ENCODE peak calls at places on chromosomes 5 and 9, in six cellular contexts. X, P, T, S, F and N are unnamed samples.

GRCh38 chr9:97983524-97984187 is 515 bp downstream of the ANP32B start:
- DNase-seq in S (peak), T (no peak), X (peak), P (peak), F (no peak), N (peak)

GRCh38 chr5:138954257-138955012 is 79.3 kb upstream of the LRRTM2 start:
- DNase-seq in F (no peak), P (no peak), T (no peak), S (no peak), X (peak), N (no peak)

GRCh38 chr9:127185931-127186781 is 63.7 kb upstream of the ANGPTL2 start:
- DNase-seq in S (peak), X (no peak), T (no peak), F (no peak), P (peak), N (no peak)

GRCh38 chr5:78930742-78931141 is 54.4 kb downstream of the ARSB start:
- DNase-seq in S (no peak), P (peak), X (peak), F (no peak), T (no peak), N (no peak)

GRCh38 chr5:150485770-150486401 is 22.0 kb upstream of the NDST1 start:
- DNase-seq in F (no peak), S (peak), P (peak), T (peak), X (peak), N (peak)

GRCh38 chr5:142095651-142096330 is 12.8 kb upstream of the NDFIP1 start:
- DNase-seq in X (no peak), T (no peak), S (no peak), P (no peak), F (no peak), N (no peak)

GRCh38 chr5:112338681-112339337 is 80.3 kb downstream of the EPB41L4A start:
- DNase-seq in F (no peak), X (peak), P (no peak), T (no peak), S (peak), N (no peak)

GRCh38 chr5:179241175-179241574 is 104.1 kb downstream of the ADAMTS2 start:
- DNase-seq in X (no peak), F (no peak), T (no peak), P (no peak), S (no peak), N (peak)

GRCh38 chr5:180130876-180131740 is 59.5 kb upstream of the RNF130 start:
- DNase-seq in F (no peak), S (no peak), X (no peak), P (no peak), T (no peak), N (no peak)

GRCh38 chr5:52043137-52043536 is 659.9 kb downstream of the ISL1 start:
- DNase-seq in S (no peak), X (no peak), T (no peak), P (no peak), F (no peak), N (no peak)
- H3K4ac ChIP-seq in S (no peak), X (no peak), T (no peak), P (no peak), F (no peak), N (no peak)

GRCh38 chr9:99905833-99906402 is 536 bp upstream of the STX17 start:
- DNase-seq in F (no peak), X (no peak), S (peak), T (no peak), P (peak), N (no peak)

GRCh38 chr9:99911600-99911999 is 5.1 kb downstream of the STX17 start:
- DNase-seq in P (no peak), S (no peak), F (no peak), X (no peak), T (no peak), N (no peak)

GRCh38 chr9:99903393-99903792 is 3.1 kb upstream of the STX17 start:
- DNase-seq in X (no peak), P (no peak), F (no peak), S (no peak), T (no peak), N (no peak)

GRCh38 chr9:99907208-99907532 is 716 bp downstream of the STX17 start:
- DNase-seq in X (no peak), P (no peak), S (no peak), F (no peak), T (no peak), N (no peak)

GRCh38 chr9:99906403-99907207 is at the start of gene STX17:
- DNase-seq in S (peak), X (peak), T (peak), F (peak), P (peak), N (peak)
- H3K18ac ChIP-seq in S (peak), X (peak), T (peak), F (peak), P (peak), N (peak)

DNA sequence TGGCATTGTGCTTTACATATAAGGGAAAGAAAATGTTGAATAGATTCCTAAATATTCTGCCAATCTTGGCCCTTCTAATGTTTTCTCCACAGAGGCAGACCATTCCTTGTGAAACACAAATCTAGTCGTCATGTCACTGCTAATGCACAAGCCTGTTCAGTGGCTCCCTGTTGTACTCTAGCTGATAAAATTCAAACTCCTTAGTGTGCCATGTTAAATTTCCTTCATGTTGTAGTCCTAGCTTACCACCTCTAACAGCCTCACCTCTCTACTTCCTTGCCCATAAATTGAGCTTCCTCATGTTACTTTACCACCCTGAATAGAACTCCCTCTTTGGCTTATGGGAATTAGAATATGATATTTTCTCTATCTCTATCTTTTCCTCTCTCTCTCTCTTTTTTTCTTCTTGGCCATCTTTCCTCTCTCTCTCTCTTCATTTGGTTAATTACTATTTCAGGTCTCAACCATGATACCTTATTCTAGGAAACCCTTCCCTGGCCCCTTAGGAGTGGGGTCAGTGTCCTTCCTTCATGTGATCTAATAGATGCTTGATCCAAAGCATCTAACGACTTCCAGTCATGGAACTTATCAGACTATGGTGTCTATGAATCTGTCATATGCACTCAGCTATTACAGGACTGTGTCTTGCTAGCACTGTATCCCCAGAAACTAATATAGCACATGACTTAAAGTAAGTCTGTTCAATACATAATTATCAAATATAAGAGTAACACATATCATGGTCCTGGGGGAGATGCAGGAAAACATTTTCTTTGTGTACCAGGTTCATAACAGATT is 31.5 kb upstream of the ALDH1A1 start:
- DNase-seq in S (no peak), T (no peak), F (no peak), P (no peak), X (no peak), N (no peak)
- H2BK15ac ChIP-seq in S (no peak), T (no peak), F (no peak), P (no peak), X (no peak), N (no peak)

DNA sequence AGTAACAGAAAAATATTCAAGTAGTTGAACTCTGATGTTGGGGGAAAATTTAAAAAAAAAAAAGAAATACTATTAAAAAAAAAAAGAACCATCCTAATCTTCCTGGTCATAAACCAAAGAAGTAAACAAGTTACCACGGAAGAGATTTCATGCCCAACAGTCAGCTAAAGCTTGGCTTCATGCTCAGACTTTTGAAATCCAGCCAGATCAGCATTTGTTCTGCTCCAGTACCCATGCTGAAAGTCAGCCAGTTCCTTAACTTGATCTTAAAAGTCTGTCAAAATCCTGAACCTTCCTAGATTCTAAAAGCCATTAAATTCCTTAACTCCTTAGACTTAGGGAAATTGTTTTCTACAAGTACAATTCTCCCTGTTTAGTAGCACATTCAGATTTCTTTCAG is 908.7 kb upstream of the CDH9 start:
- DNase-seq in T (peak), F (no peak), S (no peak), X (no peak), P (no peak), N (no peak)
- H3K4ac ChIP-seq in T (no peak), F (no peak), S (no peak), X (no peak), P (no peak), N (no peak)

DNA sequence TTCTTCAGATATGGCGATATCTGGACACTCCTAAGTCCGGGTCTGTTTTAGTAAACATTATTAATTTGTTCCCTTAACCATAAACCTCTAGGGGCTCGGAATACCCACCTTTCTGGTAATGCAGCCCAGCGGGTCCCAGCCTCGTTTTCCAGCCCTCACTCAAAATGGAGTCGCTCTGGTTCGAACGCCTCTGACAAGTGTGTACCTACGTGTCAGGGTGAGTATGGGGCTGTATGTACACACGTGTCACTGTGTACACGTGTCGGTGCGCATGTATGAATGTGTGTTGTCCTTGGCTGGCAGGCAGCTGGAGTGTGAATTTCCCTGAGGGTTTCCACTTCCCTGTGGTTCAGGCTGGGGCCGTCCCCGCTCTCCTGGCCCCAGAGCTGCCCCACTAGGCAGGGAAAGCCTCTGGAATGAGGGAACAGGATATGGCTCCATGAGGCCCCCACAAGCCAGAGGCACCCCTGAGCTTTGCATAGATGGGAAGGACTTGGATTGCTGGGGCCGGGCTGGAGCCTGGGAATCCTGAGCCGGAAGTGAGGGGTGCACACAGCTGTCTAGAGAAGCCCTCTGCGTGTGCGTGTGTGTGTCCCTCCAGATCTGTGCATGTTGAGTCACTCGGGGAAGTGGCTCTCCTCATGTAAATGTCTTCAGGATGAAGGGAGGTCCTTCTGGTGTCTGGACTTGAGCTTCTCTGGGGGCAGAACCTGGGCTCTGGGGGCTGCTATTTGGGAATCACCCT is 160.8 kb upstream of the IER5L start:
- DNase-seq in P (peak), X (no peak), T (no peak), S (peak), F (no peak), N (no peak)
- H3K18ac ChIP-seq in P (peak), X (peak), T (peak), S (peak), F (peak), N (no peak)

GRCh38 chr5:114153833-114154232 is 208.0 kb upstream of the KCNN2 start:
- DNase-seq in T (no peak), X (no peak), F (no peak), P (no peak), S (no peak), N (no peak)
- H2BK15ac ChIP-seq in T (no peak), X (no peak), F (no peak), P (no peak), S (no peak), N (no peak)

GRCh38 chr9:130846487-130847305 is 11.6 kb downstream of the ABL1 start:
- DNase-seq in T (no peak), F (no peak), X (no peak), P (peak), S (peak), N (no peak)
- H3K4ac ChIP-seq in T (no peak), F (no peak), X (no peak), P (peak), S (peak), N (no peak)

GRCh38 chr9:99167120-99167519 is 54.6 kb downstream of the ALG2 start:
- DNase-seq in F (no peak), P (no peak), X (no peak), T (no peak), S (no peak), N (no peak)

GRCh38 chr9:99167694-99168093 is 54.0 kb downstream of the ALG2 start:
- DNase-seq in P (no peak), X (no peak), F (no peak), S (no peak), T (no peak), N (no peak)

GRCh38 chr9:99162759-99163364 is 57.9 kb downstream of the TGFBR1 start:
- DNase-seq in X (peak), T (no peak), S (peak), F (no peak), P (peak), N (no peak)

GRCh38 chr9:99169086-99169485 is 52.7 kb downstream of the ALG2 start:
- DNase-seq in T (no peak), X (no peak), S (no peak), F (no peak), P (no peak), N (no peak)

DNA sequence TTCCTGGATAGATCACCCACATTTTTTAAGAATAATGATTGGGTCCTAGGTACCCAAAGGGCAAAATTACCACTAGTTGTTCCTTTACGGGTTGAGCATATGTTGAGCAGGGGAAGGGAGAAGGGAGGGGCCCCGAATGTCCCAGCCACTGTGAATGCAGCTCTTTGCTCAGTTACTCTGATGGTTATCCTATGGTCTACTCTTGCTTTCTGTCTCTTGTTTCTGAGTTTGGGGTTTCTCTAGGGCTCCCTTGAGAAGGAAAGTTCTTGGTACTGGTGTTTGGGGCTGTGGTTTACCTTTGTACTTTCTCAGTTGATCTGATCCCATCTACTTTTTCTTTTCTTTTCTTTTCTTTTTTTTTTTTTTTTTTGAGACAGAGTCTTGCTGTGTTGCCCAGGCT is 55.6 kb downstream of the ALG2 start:
- DNase-seq in P (no peak), T (no peak), X (no peak), F (no peak), S (no peak), N (no peak)
- H3K18ac ChIP-seq in P (no peak), T (no peak), X (no peak), F (no peak), S (no peak), N (no peak)

GRCh38 chr5:55177078-55177477 is 4.1 kb upstream of the CDC20B start:
- DNase-seq in F (no peak), S (no peak), X (no peak), T (no peak), P (no peak), N (no peak)
- H2BK15ac ChIP-seq in F (no peak), S (no peak), X (no peak), T (no peak), P (no peak), N (no peak)

GRCh38 chr5:172251419-172251818 is 32.1 kb downstream of the UBTD2 start:
- DNase-seq in P (no peak), T (no peak), S (no peak), F (no peak), X (no peak), N (no peak)

GRCh38 chr5:172255444-172255843 is 28.1 kb downstream of the UBTD2 start:
- DNase-seq in P (no peak), S (no peak), X (no peak), F (no peak), T (no peak), N (no peak)
- H3K4ac ChIP-seq in P (no peak), S (no peak), X (no peak), F (no peak), T (no peak), N (no peak)